ENCODE peak calls at places on chromosomes 4 and X, in four cellular contexts. L is SK-N-SH, H is GM12878, W is HepG2. I is an unnamed sample.

GRCh38 chr4:40418430-40419230 is 83.5 kb downstream of the CHRNA9 start:
- DNase-seq in L (no peak), H (no peak), W (peak), I (no peak)

GRCh38 chrX:44874481-44875184 is 1.6 kb downstream of the KDM6A start:
- DNase-seq in L (peak), H (no peak), W (no peak), I (no peak)

GRCh38 chr4:88225216-88226107 is 58.9 kb downstream of the PPM1K start:
- DNase-seq in L (no peak), H (no peak), W (no peak), I (no peak)

GRCh38 chrX:138710311-138710791 is 1.2 kb downstream of the FGF13 start:
- DNase-seq in L (no peak), H (no peak), W (no peak), I (no peak)

GRCh38 chrX:41664307-41665299 is 24.2 kb upstream of the GPR34 start:
- DNase-seq in L (no peak), H (no peak), W (no peak), I (no peak)

GRCh38 chr4:150126201-150126879 is 48.1 kb downstream of the DCLK2 start:
- DNase-seq in L (no peak), H (no peak), W (no peak), I (no peak)

GRCh38 chrX:123330229-123330942 is 146.3 kb downstream of the GRIA3 start:
- DNase-seq in L (no peak), H (no peak), W (no peak), I (no peak)

GRCh38 chrX:56233100-56233499 is 944 bp downstream of the KLF8 start:
- DNase-seq in L (no peak), H (no peak), W (no peak), I (no peak)

GRCh38 chr4:44016582-44017421 is 431.8 kb downstream of the KCTD8 start:
- DNase-seq in L (no peak), H (no peak), W (peak), I (no peak)

GRCh38 chr4:985123-985830 is 1.6 kb upstream of the IDUA start:
- DNase-seq in L (no peak), H (no peak), W (peak), I (peak)

GRCh38 chr4:17932041-17932440 is 89.5 kb downstream of the LCORL start:
- DNase-seq in L (no peak), H (no peak), W (no peak), I (no peak)

GRCh38 chr4:168662297-168662985 is 165.6 kb downstream of the PALLD start:
- DNase-seq in L (no peak), H (no peak), W (no peak), I (no peak)

GRCh38 chr4:36243355-36244256 is 708 bp downstream of the ARAP2 start:
- DNase-seq in L (peak), H (no peak), W (no peak), I (no peak)

GRCh38 chrX:46628406-46629371 is 55.1 kb downstream of the CHST7 start:
- DNase-seq in L (no peak), H (peak), W (no peak), I (no peak)

GRCh38 chrX:136752796-136753195 is 27.9 kb downstream of the ARHGEF6 start:
- DNase-seq in L (no peak), H (no peak), W (no peak), I (no peak)

GRCh38 chrX:97907791-97908190 is 1024.1 kb downstream of the RPA4 start:
- DNase-seq in L (no peak), H (no peak), W (no peak), I (no peak)

GRCh38 chrX:66045894-66046293 is 6.0 kb upstream of the VSIG4 start:
- DNase-seq in L (no peak), H (no peak), W (no peak), I (no peak)

GRCh38 chr4:13476152-13476551 is 8.0 kb downstream of the RAB28 start:
- DNase-seq in L (no peak), H (no peak), W (no peak), I (no peak)

GRCh38 chr4:148074462-148074861 is 342.6 kb downstream of the ARHGAP10 start:
- DNase-seq in L (no peak), H (no peak), W (no peak), I (no peak)

GRCh38 chrX:46547857-46548256 is 2.6 kb upstream of the ZNF674 start:
- DNase-seq in L (no peak), H (no peak), W (peak), I (no peak)

GRCh38 chrX:151974336-151975227 is at the start of gene GABRE:
- DNase-seq in L (peak), H (no peak), W (no peak), I (peak)

GRCh38 chrX:274904-275475 is 6.2 kb upstream of the PLCXD1 start:
- DNase-seq in L (no peak), H (no peak), W (peak), I (no peak)

GRCh38 chr4:84479663-84480062 is 19.4 kb downstream of the NKX6-1 start:
- DNase-seq in L (no peak), H (no peak), W (no peak), I (no peak)

GRCh38 chrX:151153086-151153485 is 23.3 kb upstream of the GPR50 start:
- DNase-seq in L (no peak), H (no peak), W (peak), I (peak)

GRCh38 chr4:133152801-133153526 is 3.9 kb downstream of the PCDH10 start:
- DNase-seq in L (no peak), H (no peak), W (no peak), I (peak)

GRCh38 chrX:64571011-64571410 is 175.8 kb upstream of the MTMR8 start:
- DNase-seq in L (no peak), H (no peak), W (no peak), I (no peak)

GRCh38 chr4:51843309-51844156 is 580 bp downstream of the DCUN1D4 start:
- DNase-seq in L (peak), H (no peak), W (peak), I (no peak)

GRCh38 chr4:138308421-138308820 is 66.3 kb upstream of the SLC7A11 start:
- DNase-seq in L (no peak), H (no peak), W (no peak), I (no peak)

GRCh38 chr4:173490817-173491518 is 39.1 kb downstream of the HAND2 start:
- DNase-seq in L (no peak), H (no peak), W (peak), I (no peak)
- H3K4me3 ChIP-seq in L (no peak), H (no peak), W (no peak), I (no peak)

GRCh38 chrX:13750204-13750603 is 15.7 kb downstream of the OFD1 start:
- DNase-seq in L (peak), H (no peak), W (peak), I (no peak)

GRCh38 chrX:13752141-13752540 is 17.6 kb downstream of the OFD1 start:
- DNase-seq in L (no peak), H (no peak), W (no peak), I (no peak)

GRCh38 chrX:13748486-13748885 is 13.9 kb downstream of the OFD1 start:
- DNase-seq in L (no peak), H (no peak), W (no peak), I (no peak)

GRCh38 chrX:13752646-13753045 is 18.1 kb downstream of the OFD1 start:
- DNase-seq in L (no peak), H (no peak), W (no peak), I (no peak)

DNA sequence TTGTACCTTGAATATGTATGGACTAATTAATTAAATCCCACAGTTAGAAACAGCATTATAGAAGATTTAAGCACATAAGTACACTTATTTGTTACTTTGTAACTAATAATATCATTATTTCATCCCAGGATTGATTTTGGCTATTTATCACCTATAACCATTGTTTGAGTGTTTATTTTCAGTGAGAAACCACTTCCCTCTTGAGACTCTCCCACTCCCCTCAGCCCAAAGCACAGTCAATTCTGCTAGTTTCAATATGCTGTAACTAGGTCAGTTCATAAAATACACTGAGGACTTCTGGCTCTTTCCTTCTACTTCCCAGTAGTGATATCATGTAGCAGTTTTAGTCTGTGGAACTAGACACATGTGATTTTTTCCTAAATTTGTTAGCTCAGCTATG is 16.3 kb downstream of the OFD1 start:
- DNase-seq in L (no peak), H (no peak), W (no peak), I (no peak)
- TF ChIP-seq TCF12 in L (no peak), H (peak), W (no peak), I (no peak)

DNA sequence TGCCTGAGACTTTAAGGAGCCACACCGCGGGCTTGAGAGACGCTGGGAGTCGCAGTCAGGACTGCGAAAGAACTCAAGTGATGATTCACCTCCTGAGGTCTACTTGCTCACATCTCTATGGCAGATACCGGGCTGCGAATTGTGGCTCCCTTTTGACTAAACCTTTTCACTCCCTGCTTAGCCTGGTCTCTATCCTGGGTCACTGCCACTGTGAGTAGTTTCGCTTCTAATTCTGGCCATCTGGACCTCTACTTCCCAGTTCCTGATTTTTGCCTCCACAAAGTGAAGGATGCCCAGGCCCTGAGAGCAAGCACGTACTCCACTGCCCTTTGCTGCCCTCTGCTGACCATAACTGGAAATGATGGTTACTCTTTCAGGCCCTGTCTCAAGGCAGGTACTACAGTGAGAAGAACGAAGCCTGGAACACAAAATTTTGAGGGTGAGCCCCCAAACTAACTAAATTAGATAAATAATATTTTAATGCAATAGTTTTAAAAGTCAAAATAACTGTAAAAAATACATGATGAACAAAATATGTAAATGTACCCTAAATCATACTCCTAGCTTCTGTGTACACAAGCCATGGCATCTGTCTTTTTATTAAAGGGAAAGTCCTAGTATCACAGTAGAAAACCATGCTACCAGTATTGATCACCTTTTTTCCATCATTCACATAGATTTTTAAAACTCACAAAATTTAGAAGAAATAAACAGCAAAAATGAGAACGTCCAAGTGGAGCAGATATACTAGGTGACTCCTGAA is 16.7 kb downstream of the MAD2L1 start:
- DNase-seq in L (peak), H (peak), W (peak), I (peak)
- TF ChIP-seq CHD2 in L (no peak), H (no peak), W (no peak), I (peak)

GRCh38 chr4:127731406-127731805 is 1.2 kb downstream of the SLC25A31 start:
- DNase-seq in L (no peak), H (no peak), W (no peak), I (no peak)

GRCh38 chr4:127732623-127733199 is 2.5 kb downstream of the SLC25A31 start:
- DNase-seq in L (peak), H (peak), W (peak), I (no peak)

GRCh38 chr4:127734976-127735375 is 4.8 kb downstream of the SLC25A31 start:
- DNase-seq in L (no peak), H (no peak), W (no peak), I (no peak)

DNA sequence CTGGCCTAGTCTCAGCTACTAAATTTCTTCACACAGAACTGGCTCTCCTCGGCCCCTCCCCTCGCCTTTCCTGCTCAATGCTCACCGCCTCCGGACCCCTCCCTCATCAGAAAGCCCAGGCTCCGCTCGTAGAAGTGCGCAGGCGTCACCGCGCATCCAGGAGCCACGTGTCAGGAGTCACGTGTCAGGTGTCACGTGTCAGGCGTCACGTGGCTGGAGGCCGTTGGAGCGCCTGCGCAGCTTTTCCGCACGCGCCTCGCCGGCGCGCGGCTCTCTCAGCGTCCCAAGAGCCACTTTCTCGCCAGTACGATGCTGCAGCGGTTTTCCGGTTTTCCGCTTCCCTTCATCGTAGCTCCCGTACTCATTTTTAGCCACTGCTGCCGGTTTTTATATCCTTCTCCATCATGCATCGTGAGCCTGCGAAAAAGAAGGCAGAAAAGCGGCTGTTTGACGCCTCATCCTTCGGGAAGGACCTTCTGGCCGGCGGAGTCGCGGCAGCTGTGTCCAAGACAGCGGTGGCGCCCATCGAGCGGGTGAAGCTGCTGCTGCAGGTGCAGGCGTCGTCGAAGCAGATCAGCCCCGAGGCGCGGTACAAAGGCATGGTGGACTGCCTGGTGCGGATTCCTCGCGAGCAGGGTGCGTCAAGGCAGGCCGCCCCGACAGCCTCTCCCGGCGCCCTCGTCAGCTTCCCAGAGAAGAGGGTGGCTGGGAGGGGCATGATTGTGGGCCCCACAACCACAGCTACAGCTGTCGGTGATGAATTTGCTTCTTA is at the start of gene SLC25A31:
- DNase-seq in L (no peak), H (no peak), W (no peak), I (no peak)
- H3K4me3 ChIP-seq in L (no peak), H (no peak), W (no peak), I (no peak)

GRCh38 chr4:165700855-165701254 is 172.2 kb upstream of the TLL1 start:
- DNase-seq in L (no peak), H (no peak), W (peak), I (no peak)
- TF ChIP-seq TCF12 in L (no peak), H (no peak), W (no peak), I (no peak)

GRCh38 chr4:41661447-41662076 is 87.0 kb downstream of the PHOX2B start:
- DNase-seq in L (peak), H (no peak), W (peak), I (peak)
- TF ChIP-seq CHD2 in L (no peak), H (no peak), W (no peak), I (no peak)

GRCh38 chrX:71298119-71298518 is 3.4 kb upstream of the ITGB1BP2 start:
- DNase-seq in L (no peak), H (no peak), W (no peak), I (no peak)

GRCh38 chrX:71296806-71297205 is 4.7 kb upstream of the ITGB1BP2 start:
- DNase-seq in L (no peak), H (no peak), W (no peak), I (no peak)

GRCh38 chrX:71291381-71291780 is 7.9 kb downstream of the NONO start:
- DNase-seq in L (no peak), H (no peak), W (no peak), I (no peak)

GRCh38 chrX:71292669-71293379 is 8.7 kb upstream of the ITGB1BP2 start:
- DNase-seq in L (no peak), H (no peak), W (no peak), I (no peak)
- H3K4me3 ChIP-seq in L (peak), H (no peak), W (no peak), I (no peak)

GRCh38 chrX:78710146-78710545 is 37.4 kb upstream of the LPAR4 start:
- DNase-seq in L (no peak), H (no peak), W (no peak), I (no peak)
- TF ChIP-seq TCF12 in L (no peak), H (no peak), W (no peak), I (no peak)

I was measured in H1.